ENCODE peak calls at places on chromosomes 7 and 10, in seven cellular contexts. R, B, K, H, E, M and W are unnamed samples.

GRCh38 chr7:12549106-12549505 is 21.4 kb upstream of the SCIN start:
- DNase-seq in R (peak; percentile 82), B (peak; percentile 10), K (no peak), H (no peak), E (no peak), M (no peak), W (no peak)

GRCh38 chr7:42232275-42232674 is 4.7 kb downstream of the GLI3 start:
- DNase-seq in R (peak; percentile 65), B (no peak), K (no peak), H (peak; percentile 56), E (no peak), M (no peak), W (no peak)

GRCh38 chr7:101538596-101539459 is 90.3 kb downstream of the MYL10 start:
- DNase-seq in R (no peak), B (peak; percentile 40), K (peak; percentile 68), H (peak; percentile 66), E (peak; percentile 28), M (peak; percentile 64), W (no peak)

GRCh38 chr7:131538791-131539179 is 17.6 kb downstream of the PODXL start:
- DNase-seq in R (no peak), B (no peak), K (peak; percentile 82), H (no peak), E (no peak), M (no peak), W (no peak)

GRCh38 chr10:102121739-102122372 is 1.7 kb upstream of the LDB1 start:
- DNase-seq in R (no peak), B (no peak), K (no peak), H (peak; percentile 58), E (no peak), M (no peak), W (peak; percentile 58)

GRCh38 chr10:73333202-73333601 is 25.5 kb downstream of the CFAP70 start:
- DNase-seq in R (no peak), B (no peak), K (no peak), H (no peak), E (no peak), M (no peak), W (no peak)

GRCh38 chr10:123862421-123863188 is 29.0 kb downstream of the CPXM2 start:
- DNase-seq in R (no peak), B (no peak), K (no peak), H (no peak), E (no peak), M (no peak), W (no peak)

GRCh38 chr10:95493862-95494261 is 67.3 kb downstream of the SORBS1 start:
- DNase-seq in R (no peak), B (no peak), K (no peak), H (no peak), E (no peak), M (no peak), W (no peak)

GRCh38 chr7:108598858-108599257 is 29.2 kb downstream of the DNAJB9 start:
- DNase-seq in R (no peak), B (no peak), K (no peak), H (no peak), E (no peak), M (no peak), W (no peak)

GRCh38 chr7:27997188-27997707 is 183.3 kb downstream of the JAZF1 start:
- DNase-seq in R (no peak), B (no peak), K (no peak), H (no peak), E (no peak), M (no peak), W (no peak)

GRCh38 chr10:5496261-5497250 is 2.8 kb downstream of the CALML5 start:
- DNase-seq in R (no peak), B (no peak), K (peak; percentile 20), H (no peak), E (no peak), M (no peak), W (no peak)

GRCh38 chr10:48731654-48732053 is 47.0 kb downstream of the WDFY4 start:
- DNase-seq in R (no peak), B (no peak), K (no peak), H (no peak), E (no peak), M (no peak), W (no peak)

GRCh38 chr10:89144836-89145235 is 62.3 kb downstream of the CH25H start:
- DNase-seq in R (no peak), B (no peak), K (no peak), H (no peak), E (no peak), M (no peak), W (no peak)

GRCh38 chr10:96371356-96371755 is 12.6 kb upstream of the OPALIN start:
- DNase-seq in R (no peak), B (no peak), K (no peak), H (no peak), E (no peak), M (no peak), W (no peak)

GRCh38 chr10:105729428-105729827 is 1088.3 kb downstream of the SORCS3 start:
- DNase-seq in R (no peak), B (no peak), K (no peak), H (no peak), E (no peak), M (no peak), W (no peak)

GRCh38 chr7:151736403-151736909 is 140.5 kb downstream of the PRKAG2 start:
- DNase-seq in R (peak; percentile 92), B (peak; percentile 98), K (peak; percentile 88), H (peak; percentile 99), E (peak; percentile 65), M (no peak), W (peak; percentile 92)

GRCh38 chr10:133099571-133099970 is 11.8 kb downstream of the ADGRA1 start:
- DNase-seq in R (no peak), B (no peak), K (no peak), H (no peak), E (no peak), M (no peak), W (no peak)
- TF ChIP-seq CTCF in R (no peak), B (no peak), K (no peak), H (no peak), E (no peak), M (no peak), W (no peak)

GRCh38 chr7:100363098-100363497 is 5.2 kb downstream of the PILRB start:
- DNase-seq in R (no peak), B (no peak), K (no peak), H (no peak), E (no peak), M (no peak), W (no peak)

GRCh38 chr7:100367676-100368613 is 5.3 kb upstream of the PILRA start:
- DNase-seq in R (no peak), B (no peak), K (peak; percentile 51), H (no peak), E (no peak), M (no peak), W (no peak)

GRCh38 chr7:100367251-100367620 is 6.1 kb upstream of the PILRA start:
- DNase-seq in R (no peak), B (no peak), K (peak; percentile 35), H (no peak), E (no peak), M (no peak), W (no peak)

GRCh38 chr7:100366411-100367250 is 6.7 kb upstream of the PILRA start:
- DNase-seq in R (no peak), B (no peak), K (peak; percentile 34), H (no peak), E (no peak), M (peak; percentile 37), W (no peak)

DNA sequence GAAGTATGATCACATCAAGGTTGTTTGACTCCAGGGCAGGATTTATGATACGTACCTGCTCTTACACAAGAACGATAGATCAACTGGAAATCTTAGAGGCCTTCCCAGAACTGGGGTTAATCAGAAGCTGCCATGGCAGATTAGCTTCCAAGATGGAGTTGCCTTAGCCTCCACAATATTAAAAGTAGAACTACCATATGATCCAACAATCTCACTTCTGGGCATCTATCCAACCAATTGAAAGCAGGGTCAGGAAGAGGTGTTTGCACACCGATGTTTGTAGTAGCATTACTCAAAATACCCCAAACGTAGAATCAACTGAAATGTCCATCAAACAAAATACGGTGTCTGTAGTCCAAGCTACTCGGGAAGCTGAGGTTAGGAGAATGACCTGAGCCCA is 6.6 kb downstream of the PILRB start:
- DNase-seq in R (no peak), B (no peak), K (no peak), H (no peak), E (no peak), M (no peak), W (no peak)
- H3K27ac ChIP-seq in R (no peak overlapping the region), B (no peak overlapping the region), K (no peak overlapping the region), H (no peak overlapping the region), E (no peak overlapping the region), M (no peak overlapping the region), W (no peak overlapping the region)

DNA sequence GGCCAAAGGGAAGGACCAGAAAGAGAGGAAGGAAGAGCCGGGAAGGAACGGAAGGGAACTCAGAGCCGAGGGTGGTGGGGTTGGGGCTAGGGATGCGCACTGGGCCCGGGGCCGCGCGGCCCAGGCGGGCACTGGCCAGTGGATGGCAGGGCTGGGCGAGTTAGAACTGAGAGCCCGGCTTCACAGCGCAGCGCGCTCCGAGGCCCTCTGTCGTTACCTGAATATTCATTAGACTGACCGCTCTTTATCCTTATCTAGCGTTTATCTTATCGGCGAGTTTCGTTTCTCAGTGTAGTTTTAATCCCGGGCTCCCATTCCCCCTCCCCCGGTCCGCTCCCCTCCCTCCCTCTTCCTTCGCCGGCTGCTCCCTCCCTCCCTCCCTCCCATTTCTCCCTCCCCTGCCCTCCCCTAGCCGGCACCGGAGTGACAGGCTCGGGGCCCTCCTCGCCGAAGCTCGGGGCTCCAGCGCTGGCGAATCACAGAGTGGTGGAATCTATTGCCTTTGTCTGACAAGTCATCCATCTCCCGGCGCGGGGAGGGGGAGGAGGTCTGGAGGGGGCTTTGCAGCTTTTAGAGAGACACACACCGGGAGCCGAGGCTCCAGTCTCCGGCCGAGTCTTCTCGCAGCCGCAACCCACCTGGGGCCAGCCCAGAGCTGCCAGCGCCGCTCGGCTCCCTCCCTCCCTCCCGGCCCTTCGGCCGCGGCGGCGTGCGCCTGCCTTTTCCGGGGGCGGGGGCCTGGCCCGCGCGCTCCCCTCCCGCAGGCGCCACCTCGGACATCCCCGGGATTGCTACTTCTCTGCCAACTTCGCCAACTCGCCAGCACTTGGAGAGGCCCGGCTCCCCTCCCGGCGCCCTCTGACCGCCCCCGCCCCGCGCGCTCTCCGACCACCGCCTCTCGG is at the start of gene PAX2:
- DNase-seq in R (no peak), B (no peak), K (no peak), H (no peak), E (peak; percentile 42), M (no peak), W (no peak)
- H3K4me3 ChIP-seq in R (no peak within 1 kb of the TSS), B (no peak within 1 kb of the TSS), K (peak within 1 kb of the TSS; percentile 58), H (no peak within 1 kb of the TSS), E (peak within 1 kb of the TSS; percentile 60), M (no peak within 1 kb of the TSS), W (peak within 1 kb of the TSS; percentile 7)

GRCh38 chr10:111516144-111516543 is 439.3 kb downstream of the ADRA2A start:
- DNase-seq in R (no peak), B (no peak), K (no peak), H (no peak), E (no peak), M (no peak), W (no peak)

GRCh38 chr10:111506266-111507034 is 429.6 kb downstream of the ADRA2A start:
- DNase-seq in R (no peak), B (no peak), K (no peak), H (no peak), E (no peak), M (no peak), W (no peak)

GRCh38 chr10:111515706-111516105 is 438.9 kb downstream of the ADRA2A start:
- DNase-seq in R (no peak), B (no peak), K (no peak), H (no peak), E (no peak), M (no peak), W (no peak)

GRCh38 chr10:111515264-111515663 is 438.4 kb downstream of the ADRA2A start:
- DNase-seq in R (no peak), B (no peak), K (no peak), H (no peak), E (no peak), M (no peak), W (no peak)

GRCh38 chr10:111511751-111512150 is 434.9 kb downstream of the ADRA2A start:
- DNase-seq in R (no peak), B (no peak), K (no peak), H (no peak), E (no peak), M (no peak), W (no peak)
- TF ChIP-seq CTCF in R (no peak), B (no peak), K (no peak), H (no peak), E (no peak), M (no peak), W (no peak)